ENCODE peak calls at places on chromosomes 11 and 22, in six cellular contexts. Q is tibial artery, E is WERI-Rb-1, L is H1, K is brain microvascular endothelial cell, U is mesendoderm. X is an unnamed sample.

GRCh38 chr11:6602096-6602940 is 1.1 kb downstream of the RRP8 start:
- DNase-seq in Q (no peak), E (no peak), L (peak), K (no peak), U (no peak), X (no peak)

GRCh38 chr11:119660166-119660720 is 68.8 kb downstream of the NECTIN1 start:
- DNase-seq in Q (no peak), E (no peak), L (no peak), K (no peak), U (no peak), X (no peak)

GRCh38 chr11:78684377-78684776 is 109.7 kb upstream of the NARS2 start:
- DNase-seq in Q (no peak), E (no peak), L (no peak), K (no peak), U (peak), X (peak)

GRCh38 chr22:26848244-26848920 is 191.0 kb downstream of the MIAT start:
- DNase-seq in Q (peak), E (no peak), L (peak), K (peak), U (peak), X (no peak)

GRCh38 chr22:30444632-30445437 is 19.3 kb downstream of the MTFP1 start:
- DNase-seq in Q (no peak), E (peak), L (peak), K (peak), U (peak), X (peak)

GRCh38 chr11:130462931-130463330 is 14.5 kb downstream of the ADAMTS15 start:
- DNase-seq in Q (no peak), E (no peak), L (no peak), K (no peak), U (no peak), X (no peak)

GRCh38 chr22:42813501-42813900 is 43.6 kb downstream of the ARFGAP3 start:
- DNase-seq in Q (no peak), E (no peak), L (peak), K (no peak), U (no peak), X (no peak)

GRCh38 chr11:28107331-28107725 is 628 bp downstream of the KIF18A start:
- DNase-seq in Q (no peak), E (peak), L (no peak), K (peak), U (peak), X (peak)

GRCh38 chr11:103661991-103662390 is 374.4 kb upstream of the DDI1 start:
- DNase-seq in Q (no peak), E (no peak), L (no peak), K (no peak), U (no peak), X (no peak)

GRCh38 chr22:30250713-30251267 is 4.2 kb upstream of the LIF start:
- DNase-seq in Q (no peak), E (no peak), L (no peak), K (no peak), U (no peak), X (no peak)

GRCh38 chr11:94417386-94417987 is 16.3 kb upstream of the GPR83 start:
- DNase-seq in Q (no peak), E (no peak), L (no peak), K (peak), U (peak), X (peak)

GRCh38 chr11:393219-394033 is 583 bp upstream of the PKP3 start:
- DNase-seq in Q (no peak), E (no peak), L (no peak), K (peak), U (no peak), X (peak)

GRCh38 chr11:123116486-123116885 is 54.5 kb upstream of the HSPA8 start:
- DNase-seq in Q (no peak), E (no peak), L (no peak), K (no peak), U (no peak), X (no peak)

GRCh38 chr11:22130462-22131053 is 62.3 kb upstream of the ANO5 start:
- DNase-seq in Q (no peak), E (no peak), L (peak), K (no peak), U (peak), X (no peak)

GRCh38 chr11:74391193-74391592 is 7.0 kb downstream of the PGM2L1 start:
- DNase-seq in Q (no peak), E (no peak), L (no peak), K (no peak), U (no peak), X (no peak)

GRCh38 chr11:26028294-26028954 is 303.5 kb upstream of the ANO3 start:
- DNase-seq in Q (no peak), E (no peak), L (no peak), K (peak), U (peak), X (no peak)

GRCh38 chr11:12455938-12456337 is 78.6 kb downstream of the PARVA start:
- DNase-seq in Q (no peak), E (no peak), L (no peak), K (peak), U (no peak), X (peak)

GRCh38 chr11:118051611-118052461 is 25.0 kb upstream of the TMPRSS4 start:
- DNase-seq in Q (peak), E (no peak), L (no peak), K (no peak), U (no peak), X (no peak)

GRCh38 chr11:12130180-12130980 is 20.0 kb downstream of the MICAL2 start:
- DNase-seq in Q (no peak), E (no peak), L (no peak), K (no peak), U (no peak), X (no peak)

GRCh38 chr22:40193429-40194421 is 16.0 kb downstream of the TNRC6B start:
- DNase-seq in Q (no peak), E (no peak), L (peak), K (no peak), U (peak), X (peak)

GRCh38 chr11:27353593-27354358 is 9.2 kb downstream of the CCDC34 start:
- DNase-seq in Q (no peak), E (no peak), L (no peak), K (no peak), U (no peak), X (no peak)

GRCh38 chr22:42969348-42969975 is 45.5 kb downstream of the PACSIN2 start:
- DNase-seq in Q (no peak), E (no peak), L (no peak), K (no peak), U (no peak), X (peak)

GRCh38 chr11:20501252-20501651 is 98.2 kb upstream of the SLC6A5 start:
- DNase-seq in Q (no peak), E (no peak), L (no peak), K (no peak), U (no peak), X (no peak)

GRCh38 chr11:129061466-129062194 is 119.0 kb upstream of the TP53AIP1 start:
- DNase-seq in Q (no peak), E (no peak), L (no peak), K (peak), U (no peak), X (peak)

GRCh38 chr11:78742430-78742829 is 167.8 kb upstream of the NARS2 start:
- DNase-seq in Q (peak), E (no peak), L (no peak), K (no peak), U (no peak), X (no peak)

GRCh38 chr22:17734197-17734596 is 40.1 kb downstream of the BID start:
- DNase-seq in Q (peak), E (no peak), L (no peak), K (peak), U (no peak), X (no peak)

GRCh38 chr22:26585104-26585790 is 4.7 kb downstream of the TPST2 start:
- DNase-seq in Q (peak), E (no peak), L (no peak), K (peak), U (no peak), X (peak)

GRCh38 chr11:37110383-37110782 is 512.3 kb upstream of the RAG2 start:
- DNase-seq in Q (no peak), E (no peak), L (no peak), K (no peak), U (peak), X (peak)

GRCh38 chr11:35337136-35337918 is 82.0 kb downstream of the SLC1A2 start:
- DNase-seq in Q (no peak), E (no peak), L (no peak), K (peak), U (peak), X (no peak)

GRCh38 chr22:43004362-43005035 is 10.4 kb downstream of the PACSIN2 start:
- DNase-seq in Q (no peak), E (no peak), L (no peak), K (no peak), U (no peak), X (no peak)

GRCh38 chr11:70487160-70487559 is 88.8 kb downstream of the CTTN start:
- DNase-seq in Q (no peak), E (no peak), L (no peak), K (no peak), U (no peak), X (no peak)

GRCh38 chr11:11798586-11799438 is 43.0 kb upstream of the USP47 start:
- DNase-seq in Q (peak), E (peak), L (peak), K (peak), U (peak), X (peak)

DNA sequence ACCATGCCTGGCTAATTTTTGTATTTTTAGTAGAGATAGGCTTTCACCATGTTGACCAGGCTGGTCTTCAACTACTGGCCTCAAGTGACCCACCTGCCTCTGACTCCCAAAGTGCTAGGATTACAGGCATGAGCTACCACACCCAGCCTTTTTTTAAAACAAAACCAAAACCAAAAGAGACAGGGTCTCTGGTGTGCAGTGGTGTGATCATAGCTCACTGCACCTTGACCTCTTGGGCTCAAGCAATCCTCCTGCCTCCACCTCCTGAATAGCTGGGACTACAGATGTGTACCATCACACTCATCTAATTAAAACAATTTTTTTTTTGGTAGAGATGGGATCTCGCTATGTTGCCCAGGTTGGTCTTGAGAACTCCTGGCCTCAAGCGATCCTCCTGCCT is 77.7 kb downstream of the PTPRJ start:
- DNase-seq in Q (no peak), E (no peak), L (no peak), K (no peak), U (no peak), X (no peak)
- H3K27ac ChIP-seq in Q (no peak), E (no peak), L (no peak), K (no peak), U (no peak), X (no peak)

DNA sequence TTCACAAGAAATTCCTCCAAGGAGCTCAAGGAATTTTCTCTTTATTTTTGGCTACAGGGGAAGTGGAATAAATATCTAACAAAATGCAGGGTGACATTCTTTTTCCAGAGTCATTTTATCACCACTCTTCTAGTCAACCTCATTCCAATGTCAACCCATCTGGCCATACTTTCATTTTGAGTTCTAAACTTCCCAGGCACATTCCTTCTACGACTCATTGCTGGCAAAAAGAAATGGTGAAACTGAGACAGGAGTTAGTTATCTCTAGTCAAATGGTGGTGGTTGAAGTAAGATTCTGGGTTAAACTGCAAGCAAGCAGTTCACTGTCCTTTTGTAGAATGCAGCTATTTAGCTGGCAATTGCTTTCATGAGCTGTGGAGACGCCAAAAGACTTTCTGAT is 304.7 kb downstream of the CADM1 start:
- DNase-seq in Q (no peak), E (no peak), L (no peak), K (no peak), U (no peak), X (no peak)
- H3K27ac ChIP-seq in Q (no peak), E (no peak), L (no peak), K (no peak), U (no peak), X (peak)

GRCh38 chr22:46002757-46003270 is 25.9 kb upstream of the WNT7B start:
- DNase-seq in Q (peak), E (no peak), L (no peak), K (no peak), U (peak), X (no peak)
- H3K27ac ChIP-seq in Q (no peak), E (peak), L (no peak), K (peak), U (no peak), X (no peak)

DNA sequence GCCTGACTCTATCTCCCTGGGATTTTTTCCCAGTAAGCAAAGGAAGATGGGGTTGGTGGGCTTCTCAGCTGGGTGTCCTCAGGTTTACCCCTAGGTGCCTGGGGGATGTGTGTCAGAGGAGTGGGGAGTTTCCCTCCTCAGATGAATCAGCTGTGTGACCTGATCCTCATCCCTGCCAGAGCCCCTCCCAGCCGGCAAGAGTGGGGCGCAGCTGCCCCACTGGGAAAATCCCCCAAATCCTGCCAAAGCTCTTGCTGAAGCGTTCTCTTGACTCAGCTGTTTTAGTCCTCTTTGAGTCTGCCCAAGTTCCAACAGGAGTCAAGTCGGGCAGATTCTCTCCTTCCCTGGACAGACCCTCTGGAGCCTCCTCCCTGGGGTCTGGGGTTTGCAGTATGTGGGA is 6.0 kb downstream of the C11orf68 start:
- DNase-seq in Q (no peak), E (no peak), L (no peak), K (peak), U (no peak), X (no peak)
- H3K27ac ChIP-seq in Q (peak), E (no peak), L (no peak), K (peak), U (no peak), X (no peak)

GRCh38 chr11:85776951-85777602 is 33.9 kb downstream of the SYTL2 start:
- DNase-seq in Q (no peak), E (no peak), L (no peak), K (no peak), U (no peak), X (no peak)

GRCh38 chr11:85772700-85773099 is 38.2 kb downstream of the SYTL2 start:
- DNase-seq in Q (no peak), E (no peak), L (no peak), K (no peak), U (peak), X (peak)

GRCh38 chr11:85771568-85771967 is 39.4 kb downstream of the SYTL2 start:
- DNase-seq in Q (no peak), E (no peak), L (no peak), K (no peak), U (no peak), X (no peak)

GRCh38 chr11:85769758-85770157 is 41.2 kb downstream of the SYTL2 start:
- DNase-seq in Q (no peak), E (no peak), L (no peak), K (no peak), U (peak), X (no peak)

DNA sequence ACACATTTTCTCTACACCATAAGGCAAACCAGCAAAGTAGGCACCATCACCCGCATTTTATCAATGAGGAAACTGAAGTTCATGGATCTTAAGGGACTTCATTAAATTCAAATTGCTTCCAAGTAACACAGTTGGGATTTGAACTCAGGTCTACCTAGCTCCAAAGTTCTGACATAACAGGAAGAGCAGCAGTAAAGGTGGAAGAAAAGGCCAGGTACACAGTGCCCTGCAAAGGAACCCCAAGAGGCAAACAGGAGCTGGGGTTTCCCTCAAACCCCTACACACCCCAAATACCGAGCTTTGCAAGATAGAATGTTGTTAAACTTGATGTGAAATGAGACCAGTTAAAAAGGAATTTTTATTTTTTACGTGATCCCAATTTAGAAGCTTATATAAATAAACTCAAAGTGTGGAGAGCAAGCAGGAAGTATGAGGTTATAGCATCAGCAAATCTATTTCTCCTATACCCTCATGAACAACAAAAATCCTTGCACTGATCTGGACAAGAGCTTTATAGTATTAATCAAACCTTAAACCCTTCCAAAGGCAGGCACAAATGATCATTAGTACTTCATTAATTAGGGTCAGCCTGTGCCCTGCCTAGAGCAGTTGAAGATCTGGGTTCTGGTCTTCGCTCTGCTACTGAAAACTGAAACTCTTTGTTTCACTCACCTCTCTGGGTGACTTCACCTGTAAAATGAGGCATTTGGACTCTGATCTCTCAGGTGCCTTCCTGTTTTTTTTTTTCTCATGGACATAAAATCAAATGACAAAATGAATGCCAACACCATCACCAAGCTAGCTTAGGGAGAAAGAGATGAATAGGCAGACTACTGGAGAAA is 36.5 kb downstream of the SYTL2 start:
- DNase-seq in Q (no peak), E (no peak), L (no peak), K (no peak), U (no peak), X (no peak)
- H3K27ac ChIP-seq in Q (peak), E (no peak), L (no peak), K (no peak), U (no peak), X (no peak)

X was measured in cardiac muscle cell.